ENCODE peak calls at places on chromosomes 7 and 10, in four cellular contexts. One of them, this sample, is unnamed.

GRCh38 chr7:157476654-157477549 is 140.1 kb downstream of the DNAJB6 start:
- DNase-seq in endothelial cell of umbilical vein: no peak
- DNase-seq in A549: no peak
- DNase-seq in GM12878: no peak
- DNase-seq in this sample: no peak

GRCh38 chr10:100879741-100880360 is 32.9 kb upstream of the SLF2 start:
- DNase-seq in endothelial cell of umbilical vein: no peak
- DNase-seq in A549: peak
- DNase-seq in GM12878: no peak
- DNase-seq in this sample: no peak

GRCh38 chr7:100425347-100425746 is 3.2 kb downstream of the ZCWPW1 start:
- DNase-seq in endothelial cell of umbilical vein: no peak
- DNase-seq in A549: no peak
- DNase-seq in GM12878: no peak
- DNase-seq in this sample: no peak

GRCh38 chr10:113947138-113948011 is 92.9 kb downstream of the NHLRC2 start:
- DNase-seq in endothelial cell of umbilical vein: no peak
- DNase-seq in A549: peak
- DNase-seq in GM12878: no peak
- DNase-seq in this sample: no peak

GRCh38 chr10:79405221-79405994 is 40.0 kb downstream of the ZCCHC24 start:
- DNase-seq in endothelial cell of umbilical vein: no peak
- DNase-seq in A549: no peak
- DNase-seq in GM12878: no peak
- DNase-seq in this sample: no peak

GRCh38 chr7:102467581-102468415 is 3.0 kb downstream of the LRWD1 start:
- DNase-seq in endothelial cell of umbilical vein: no peak
- DNase-seq in A549: no peak
- DNase-seq in GM12878: no peak
- DNase-seq in this sample: no peak

GRCh38 chr7:46627038-46627315 is 705.9 kb upstream of the IGFBP3 start:
- DNase-seq in endothelial cell of umbilical vein: peak
- DNase-seq in A549: no peak
- DNase-seq in GM12878: no peak
- DNase-seq in this sample: no peak

GRCh38 chr10:118332948-118333710 is 9.0 kb downstream of the FAM204A start:
- DNase-seq in endothelial cell of umbilical vein: peak
- DNase-seq in A549: no peak
- DNase-seq in GM12878: no peak
- DNase-seq in this sample: no peak

GRCh38 chr7:68691261-68692216 is 906.7 kb upstream of the AUTS2 start:
- DNase-seq in endothelial cell of umbilical vein: no peak
- DNase-seq in A549: peak
- DNase-seq in GM12878: no peak
- DNase-seq in this sample: no peak

GRCh38 chr10:2985729-2986232 is 81.6 kb upstream of the PFKP start:
- DNase-seq in endothelial cell of umbilical vein: peak
- DNase-seq in A549: peak
- DNase-seq in GM12878: no peak
- DNase-seq in this sample: no peak

GRCh38 chr7:22563115-22563514 is 63.1 kb upstream of the STEAP1B start:
- DNase-seq in endothelial cell of umbilical vein: peak
- DNase-seq in A549: no peak
- DNase-seq in GM12878: no peak
- DNase-seq in this sample: no peak

GRCh38 chr7:84484502-84485079 is 290.0 kb upstream of the SEMA3A start:
- DNase-seq in endothelial cell of umbilical vein: no peak
- DNase-seq in A549: peak
- DNase-seq in GM12878: no peak
- DNase-seq in this sample: no peak

GRCh38 chr10:113487154-113487553 is 65.7 kb upstream of the HABP2 start:
- DNase-seq in endothelial cell of umbilical vein: no peak
- DNase-seq in A549: no peak
- DNase-seq in GM12878: no peak
- DNase-seq in this sample: no peak

GRCh38 chr7:151717918-151718317 is 159.0 kb downstream of the PRKAG2 start:
- DNase-seq in endothelial cell of umbilical vein: no peak
- DNase-seq in A549: no peak
- DNase-seq in GM12878: no peak
- DNase-seq in this sample: no peak
- TF ChIP-seq MAX in endothelial cell of umbilical vein: no peak
- TF ChIP-seq MAX in A549: no peak
- TF ChIP-seq MAX in GM12878: no peak
- TF ChIP-seq MAX in this sample: no peak

GRCh38 chr10:93496322-93497041 is at the start of gene CEP55:
- DNase-seq in endothelial cell of umbilical vein: peak
- DNase-seq in A549: peak
- DNase-seq in GM12878: peak
- DNase-seq in this sample: peak
- TF ChIP-seq POLR2A in endothelial cell of umbilical vein: peak
- TF ChIP-seq POLR2A in A549: peak
- TF ChIP-seq POLR2A in GM12878: peak
- TF ChIP-seq POLR2A in this sample: peak

DNA sequence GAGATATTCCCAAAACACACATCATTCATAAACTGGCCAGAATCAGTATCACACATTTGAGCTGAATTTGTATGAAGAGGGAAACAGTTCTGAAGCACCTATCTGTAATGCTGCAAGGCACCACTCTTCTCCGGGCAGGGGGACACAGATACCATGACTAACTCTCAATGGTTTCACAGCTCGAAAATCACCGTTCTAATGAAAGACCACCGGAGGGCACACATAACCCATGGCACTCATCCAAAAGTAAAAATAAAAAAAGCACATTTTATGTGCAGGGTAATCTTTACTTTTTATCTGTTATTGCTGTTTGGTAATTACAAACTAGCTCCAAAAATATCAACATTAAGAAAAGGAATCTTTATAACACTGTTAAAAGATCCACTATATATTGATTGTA is 137.5 kb downstream of the PARD3 start:
- DNase-seq in endothelial cell of umbilical vein: no peak
- DNase-seq in A549: no peak
- DNase-seq in GM12878: no peak
- DNase-seq in this sample: no peak
- TF ChIP-seq MAX in endothelial cell of umbilical vein: no peak
- TF ChIP-seq MAX in A549: no peak
- TF ChIP-seq MAX in GM12878: no peak
- TF ChIP-seq MAX in this sample: no peak

DNA sequence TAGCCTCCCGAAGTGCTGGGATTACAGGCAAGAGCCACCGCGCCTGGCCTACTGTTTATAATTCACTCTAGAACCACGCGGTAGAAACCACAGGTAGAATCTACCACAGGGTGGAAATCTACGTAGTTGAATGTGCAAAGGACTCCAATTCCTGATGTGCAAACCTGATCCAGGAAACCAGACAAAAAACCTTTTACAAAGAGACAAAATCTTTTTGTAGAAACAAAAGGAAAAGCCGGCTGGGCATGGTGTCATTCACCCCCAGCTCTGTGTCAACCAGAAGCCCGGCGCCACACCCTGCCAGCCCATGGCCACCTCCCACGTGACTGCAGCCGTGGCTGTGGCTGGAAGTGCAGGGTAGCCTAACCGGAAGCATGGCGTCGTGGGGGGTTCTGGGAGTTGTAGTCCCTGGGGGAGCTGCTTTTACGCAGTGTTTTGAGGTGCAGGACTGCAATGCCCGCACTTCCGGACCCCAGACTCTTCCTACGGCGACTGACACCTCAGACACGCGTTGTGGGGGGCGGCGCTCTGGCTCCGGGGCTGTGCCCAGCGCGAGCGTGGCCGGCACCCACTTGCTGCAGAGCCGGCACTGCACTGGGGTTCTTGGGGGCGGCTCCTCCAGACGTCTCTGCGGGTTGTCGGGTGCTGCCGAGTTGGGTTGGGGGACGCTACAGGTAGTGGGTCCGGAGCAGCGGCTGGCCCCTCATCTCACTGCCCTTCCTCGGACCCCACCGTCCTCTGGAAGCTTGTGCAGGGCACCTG is 41.5 kb upstream of the RNF216 start:
- DNase-seq in endothelial cell of umbilical vein: peak
- DNase-seq in A549: peak
- DNase-seq in GM12878: peak
- DNase-seq in this sample: peak
- TF ChIP-seq POLR2A in endothelial cell of umbilical vein: peak
- TF ChIP-seq POLR2A in A549: peak
- TF ChIP-seq POLR2A in GM12878: peak
- TF ChIP-seq POLR2A in this sample: peak

DNA sequence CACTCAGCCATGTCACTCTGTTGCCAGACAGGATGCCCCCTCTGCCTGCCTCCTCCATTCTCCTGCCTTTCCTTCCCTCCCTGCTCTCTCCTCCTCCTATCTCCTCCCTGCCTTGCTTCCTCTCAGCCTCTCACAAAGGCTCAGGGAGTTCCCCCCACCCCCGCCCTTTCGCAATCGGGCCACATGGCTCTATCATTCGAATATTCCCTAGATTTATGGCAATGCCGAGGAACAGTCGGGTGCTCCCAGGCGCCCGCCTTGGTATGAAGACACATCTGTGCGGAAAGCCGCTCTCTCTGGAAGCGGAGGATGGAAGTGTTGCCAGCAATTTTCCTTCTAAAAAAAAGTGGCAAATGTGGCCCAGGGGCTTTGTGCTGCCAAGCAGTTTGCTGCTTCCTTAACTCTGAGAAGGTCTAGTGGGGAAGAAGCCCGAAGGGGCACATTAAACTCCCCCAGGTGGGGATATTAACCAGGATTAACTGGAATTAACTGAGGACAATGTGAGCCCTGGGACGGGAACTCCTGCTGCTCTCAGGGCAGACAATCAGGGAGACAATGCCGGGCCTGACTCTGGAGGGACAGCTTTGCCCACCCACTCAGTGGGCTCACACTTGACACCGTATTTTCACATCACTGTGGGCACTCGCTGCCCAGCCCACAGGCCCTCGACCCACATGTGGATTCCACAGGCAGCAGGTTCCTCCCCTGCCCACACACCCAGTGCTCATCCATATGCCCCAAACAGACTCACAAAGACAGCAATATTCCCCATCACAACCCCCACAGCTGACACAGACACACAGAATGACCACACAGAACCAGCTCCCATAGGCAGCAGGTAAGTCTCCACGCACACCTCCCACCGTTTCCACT is 88.4 kb upstream of the SMNDC1 start:
- DNase-seq in endothelial cell of umbilical vein: peak
- DNase-seq in A549: no peak
- DNase-seq in GM12878: no peak
- DNase-seq in this sample: peak
- TF ChIP-seq MAX in endothelial cell of umbilical vein: no peak
- TF ChIP-seq MAX in A549: peak
- TF ChIP-seq MAX in GM12878: no peak
- TF ChIP-seq MAX in this sample: no peak

GRCh38 chr7:110962826-110963225 is 128.1 kb upstream of the LRRN3 start:
- DNase-seq in endothelial cell of umbilical vein: no peak
- DNase-seq in A549: no peak
- DNase-seq in GM12878: no peak
- DNase-seq in this sample: no peak
- TF ChIP-seq POLR2A in endothelial cell of umbilical vein: no peak
- TF ChIP-seq POLR2A in A549: no peak
- TF ChIP-seq POLR2A in GM12878: no peak
- TF ChIP-seq POLR2A in this sample: no peak

GRCh38 chr10:97450828-97451227 is 4.9 kb downstream of the ZDHHC16 start:
- DNase-seq in endothelial cell of umbilical vein: no peak
- DNase-seq in A549: no peak
- DNase-seq in GM12878: no peak
- DNase-seq in this sample: no peak
- TF ChIP-seq MAX in endothelial cell of umbilical vein: no peak
- TF ChIP-seq MAX in A549: no peak
- TF ChIP-seq MAX in GM12878: no peak
- TF ChIP-seq MAX in this sample: no peak

GRCh38 chr7:76314042-76314721 is 11.7 kb downstream of the HSPB1 start:
- DNase-seq in endothelial cell of umbilical vein: peak
- DNase-seq in A549: peak
- DNase-seq in GM12878: peak
- DNase-seq in this sample: peak
- TF ChIP-seq POLR2A in endothelial cell of umbilical vein: no peak
- TF ChIP-seq POLR2A in A549: no peak
- TF ChIP-seq POLR2A in GM12878: no peak
- TF ChIP-seq POLR2A in this sample: no peak

This sample was measured in NB4.